ENCODE peak calls at places on chromosomes 2 and 18, in five cellular contexts. A, S, L, D and W are unnamed samples.

GRCh38 chr2:32951672-32952071 is 4.9 kb downstream of the LTBP1 start:
- DNase-seq in A (no peak), S (no peak), L (no peak), D (no peak), W (peak; percentile 70)

GRCh38 chr2:172021074-172021931 is 21.6 kb downstream of the METAP1D start:
- DNase-seq in A (no peak), S (no peak), L (no peak), D (no peak), W (peak; percentile 35)

GRCh38 chr18:48803951-48804855 is 146.6 kb downstream of the SMAD7 start:
- DNase-seq in A (no peak), S (peak; percentile 13), L (no peak), D (no peak), W (no peak)

GRCh38 chr2:119932809-119933208 is 80.1 kb upstream of the EPB41L5 start:
- DNase-seq in A (no peak), S (no peak), L (no peak), D (no peak), W (no peak)

GRCh38 chr2:240922234-240922981 is 16.3 kb downstream of the CROCC2 start:
- DNase-seq in A (no peak), S (peak; percentile 11), L (peak; percentile 23), D (no peak), W (no peak)

GRCh38 chr2:219476605-219477578 is 21.8 kb upstream of the GMPPA start:
- DNase-seq in A (no peak), S (no peak), L (peak; percentile 60), D (no peak), W (no peak)

GRCh38 chr2:110919738-110920137 is 187.4 kb downstream of the ACOXL start:
- DNase-seq in A (no peak), S (no peak), L (no peak), D (no peak), W (no peak)

GRCh38 chr2:181190711-181191110 is 210.3 kb downstream of the UBE2E3 start:
- DNase-seq in A (no peak), S (no peak), L (no peak), D (no peak), W (peak; percentile 75)

GRCh38 chr18:76997951-76998808 is 134.4 kb downstream of the MBP start:
- DNase-seq in A (no peak), S (no peak), L (no peak), D (no peak), W (no peak)

GRCh38 chr2:39381653-39382052 is 55.4 kb downstream of the MAP4K3 start:
- DNase-seq in A (no peak), S (no peak), L (no peak), D (no peak), W (no peak)

GRCh38 chr18:43794363-43794762 is 517.1 kb upstream of the SYT4 start:
- DNase-seq in A (no peak), S (no peak), L (no peak), D (no peak), W (no peak)

GRCh38 chr2:223944166-223944703 is 900 bp downstream of the WDFY1 start:
- DNase-seq in A (no peak), S (no peak), L (no peak), D (no peak), W (no peak)

GRCh38 chr2:2653221-2653620 is 322.1 kb upstream of the MYT1L start:
- DNase-seq in A (no peak), S (no peak), L (no peak), D (no peak), W (no peak)

GRCh38 chr2:220276736-220277444 is 649.5 kb downstream of the SLC4A3 start:
- DNase-seq in A (no peak), S (no peak), L (no peak), D (no peak), W (no peak)

GRCh38 chr18:13611616-13612110 is 114.7 kb downstream of the FAM210A start:
- DNase-seq in A (no peak), S (no peak), L (peak; percentile 78), D (no peak), W (peak; percentile 44)

GRCh38 chr2:2674836-2675235 is 343.8 kb upstream of the MYT1L start:
- DNase-seq in A (no peak), S (no peak), L (no peak), D (no peak), W (no peak)

GRCh38 chr2:96506907-96507240 is 1.7 kb upstream of the NEURL3 start:
- DNase-seq in A (no peak), S (no peak), L (no peak), D (no peak), W (no peak)

GRCh38 chr2:7400628-7401027 is 483.4 kb downstream of the RNF144A start:
- DNase-seq in A (no peak), S (no peak), L (no peak), D (no peak), W (no peak)